ENCODE peak calls at places on chromosomes 1 and 21, in four cellular contexts. L, S, H and Y are unnamed samples.

GRCh38 chr1:77888429-77889239 is at the start of gene NEXN:
- DNase-seq in L (peak), S (peak), H (peak), Y (peak)

GRCh38 chr1:46790702-46791101 is 8.1 kb upstream of the CYP4B1 start:
- DNase-seq in L (no peak), S (no peak), H (no peak), Y (no peak)

GRCh38 chr1:19452221-19452663 is 33.1 kb downstream of the CAPZB start:
- DNase-seq in L (no peak), S (no peak), H (no peak), Y (no peak)

GRCh38 chr1:107874221-107874620 is 90.8 kb downstream of the VAV3 start:
- DNase-seq in L (no peak), S (no peak), H (no peak), Y (no peak)

GRCh38 chr1:3529099-3529729 is 74.7 kb downstream of the ARHGEF16 start:
- DNase-seq in L (no peak), S (no peak), H (no peak), Y (no peak)

GRCh38 chr1:209675567-209676154 is 449 bp downstream of the G0S2 start:
- DNase-seq in L (peak), S (peak), H (peak), Y (peak)

GRCh38 chr1:183444243-183444642 is 26.1 kb upstream of the NMNAT2 start:
- DNase-seq in L (no peak), S (peak), H (no peak), Y (peak)

GRCh38 chr21:27564684-27565280 is 597.9 kb upstream of the ADAMTS5 start:
- DNase-seq in L (peak), S (peak), H (peak), Y (peak)

GRCh38 chr1:116485071-116485735 is 85.6 kb downstream of the CD58 start:
- DNase-seq in L (peak), S (peak), H (peak), Y (peak)

GRCh38 chr1:207670192-207670591 is 25.3 kb downstream of the CR1L start:
- DNase-seq in L (no peak), S (no peak), H (no peak), Y (no peak)

GRCh38 chr1:18100493-18101063 is 7.0 kb upstream of the IGSF21 start:
- DNase-seq in L (peak), S (peak), H (peak), Y (no peak)

GRCh38 chr1:150809651-150810050 is 1.6 kb upstream of the CTSK start:
- DNase-seq in L (no peak), S (no peak), H (no peak), Y (no peak)

GRCh38 chr1:16969651-16970050 is 10.8 kb downstream of the MFAP2 start:
- DNase-seq in L (no peak), S (no peak), H (no peak), Y (no peak)

GRCh38 chr21:33971492-33972013 is 55.9 kb upstream of the ATP5PO start:
- DNase-seq in L (no peak), S (peak), H (peak), Y (no peak)

GRCh38 chr1:198199105-198199504 is 42.3 kb downstream of the NEK7 start:
- DNase-seq in L (no peak), S (no peak), H (no peak), Y (no peak)

GRCh38 chr21:46109251-46110221 is 11.6 kb downstream of the COL6A2 start:
- DNase-seq in L (no peak), S (no peak), H (no peak), Y (no peak)

GRCh38 chr1:147618077-147618569 is 52.2 kb downstream of the ACP6 start:
- DNase-seq in L (no peak), S (no peak), H (no peak), Y (no peak)

GRCh38 chr21:32934829-32935228 is 90.9 kb upstream of the OLIG2 start:
- DNase-seq in L (no peak), S (no peak), H (no peak), Y (no peak)
- H2AFZ ChIP-seq in L (no peak), S (no peak), H (no peak), Y (no peak)

GRCh38 chr1:169525391-169525790 is 39.6 kb upstream of the SLC19A2 start:
- DNase-seq in L (no peak), S (no peak), H (no peak), Y (no peak)

GRCh38 chr1:169517544-169518186 is 31.9 kb upstream of the SLC19A2 start:
- DNase-seq in L (no peak), S (no peak), H (no peak), Y (no peak)

GRCh38 chr1:169526120-169526832 is 40.5 kb upstream of the SLC19A2 start:
- DNase-seq in L (no peak), S (no peak), H (no peak), Y (no peak)

GRCh38 chr1:169523904-169524303 is 38.2 kb upstream of the SLC19A2 start:
- DNase-seq in L (no peak), S (no peak), H (no peak), Y (no peak)

GRCh38 chr1:169521226-169521625 is 35.5 kb upstream of the SLC19A2 start:
- DNase-seq in L (no peak), S (no peak), H (no peak), Y (no peak)
- H2AFZ ChIP-seq in L (no peak), S (no peak), H (no peak), Y (no peak)

GRCh38 chr1:222543817-222544216 is 4.1 kb downstream of the HHIPL2 start:
- DNase-seq in L (no peak), S (no peak), H (no peak), Y (no peak)

GRCh38 chr1:222546548-222547259 is 1.2 kb downstream of the HHIPL2 start:
- DNase-seq in L (no peak), S (no peak), H (peak), Y (peak)

GRCh38 chr1:222547260-222547614 is 667 bp downstream of the HHIPL2 start:
- DNase-seq in L (no peak), S (no peak), H (no peak), Y (no peak)

GRCh38 chr1:222546091-222546490 is 1.8 kb downstream of the HHIPL2 start:
- DNase-seq in L (no peak), S (no peak), H (no peak), Y (no peak)

GRCh38 chr1:222547944-222548671 is at the start of gene HHIPL2:
- DNase-seq in L (no peak), S (no peak), H (no peak), Y (peak)
- H2AFZ ChIP-seq in L (peak), S (no peak), H (no peak), Y (peak)

GRCh38 chr1:153206631-153207030 is 3.4 kb downstream of the LELP1 start:
- DNase-seq in L (no peak), S (no peak), H (no peak), Y (no peak)

GRCh38 chr1:153203130-153203529 is at the start of gene LELP1:
- DNase-seq in L (no peak), S (no peak), H (no peak), Y (no peak)

DNA sequence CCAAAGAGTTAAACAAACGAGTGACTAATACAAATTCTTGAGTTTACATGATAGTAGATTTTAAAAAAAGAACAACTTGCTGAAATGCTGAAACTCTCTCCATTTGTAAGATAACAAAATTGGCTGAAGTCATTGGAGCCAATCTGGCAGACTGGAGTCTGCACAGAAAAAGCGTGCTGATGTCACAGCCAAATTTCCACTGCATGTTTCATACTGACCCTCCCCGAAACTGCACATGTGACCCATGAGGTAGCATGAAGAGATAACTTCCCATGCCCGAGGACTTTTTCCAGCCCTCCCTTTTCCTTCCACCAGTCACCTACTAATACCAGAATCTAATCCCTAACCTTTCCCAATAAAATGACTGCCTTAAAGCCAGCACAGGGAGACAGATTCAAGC is 1.2 kb upstream of the LELP1 start:
- DNase-seq in L (no peak), S (no peak), H (no peak), Y (no peak)
- H2AFZ ChIP-seq in L (no peak), S (no peak), H (no peak), Y (no peak)

GRCh38 chr1:30908886-30909777 is 574 bp upstream of the SDC3 start:
- DNase-seq in L (no peak), S (no peak), H (no peak), Y (no peak)
- H2AFZ ChIP-seq in L (peak), S (peak), H (peak), Y (no peak)

GRCh38 chr1:12468323-12468722 is 149.7 kb downstream of the DHRS3 start:
- DNase-seq in L (no peak), S (no peak), H (no peak), Y (no peak)

GRCh38 chr1:12466816-12467215 is 151.2 kb downstream of the DHRS3 start:
- DNase-seq in L (no peak), S (no peak), H (no peak), Y (no peak)

GRCh38 chr1:12469990-12470389 is 148.0 kb downstream of the DHRS3 start:
- DNase-seq in L (no peak), S (no peak), H (no peak), Y (no peak)

GRCh38 chr1:12467570-12468286 is 150.3 kb downstream of the DHRS3 start:
- DNase-seq in L (no peak), S (no peak), H (no peak), Y (no peak)

GRCh38 chr1:12469493-12469892 is 148.5 kb downstream of the DHRS3 start:
- DNase-seq in L (no peak), S (no peak), H (no peak), Y (no peak)
- H2AFZ ChIP-seq in L (no peak), S (no peak), H (no peak), Y (no peak)